ENCODE peak calls at places on chromosome 5, in five cellular contexts. A is Ammon's horn; N is COR-L47; H is activated naive CD4-positive, alpha-beta T cell; C is NCI-H446. S is an unnamed sample.

GRCh38 chr5:10825897-10826644 is 65.0 kb upstream of the DAP start:
- DNase-seq in A (no peak), N (no peak), H (no peak), C (no peak), S (no peak)

GRCh38 chr5:76852716-76853115 is 2.9 kb downstream of the S100Z start:
- DNase-seq in A (no peak), N (no peak), H (no peak), C (no peak), S (no peak)

GRCh38 chr5:167452186-167452585 is 839.3 kb upstream of the WWC1 start:
- DNase-seq in A (no peak), N (no peak), H (no peak), C (no peak), S (no peak)

GRCh38 chr5:138502521-138502920 is 37.2 kb downstream of the EGR1 start:
- DNase-seq in A (no peak), N (no peak), H (no peak), C (no peak), S (no peak)

GRCh38 chr5:34718516-34718915 is 62.4 kb downstream of the RAI14 start:
- DNase-seq in A (no peak), N (no peak), H (no peak), C (no peak), S (no peak)

GRCh38 chr5:31924005-31924404 is 250.1 kb downstream of the GOLPH3 start:
- DNase-seq in A (no peak), N (no peak), H (no peak), C (no peak), S (no peak)

GRCh38 chr5:151896041-151896691 is 28.5 kb downstream of the GLRA1 start:
- DNase-seq in A (no peak), N (no peak), H (no peak), C (peak; percentile 52), S (no peak)

GRCh38 chr5:9924614-9925013 is 294.5 kb upstream of the TAS2R1 start:
- DNase-seq in A (no peak), N (no peak), H (no peak), C (no peak), S (no peak)

GRCh38 chr5:124908603-124909451 is 162.4 kb upstream of the ZNF608 start:
- DNase-seq in A (no peak), N (peak; percentile 87), H (no peak), C (peak; percentile 37), S (peak; percentile 86)

GRCh38 chr5:16617272-16617973 is 626 bp upstream of the RETREG1 start:
- DNase-seq in A (no peak), N (no peak), H (peak; percentile 22), C (no peak), S (peak; percentile 16)

GRCh38 chr5:126376443-126376842 is 46.8 kb upstream of the GRAMD2B start:
- DNase-seq in A (peak; percentile 43), N (no peak), H (no peak), C (no peak), S (no peak)

GRCh38 chr5:78594946-78595921 is 53.3 kb downstream of the LHFPL2 start:
- DNase-seq in A (no peak), N (no peak), H (no peak), C (no peak), S (no peak)

GRCh38 chr5:149387982-149388381 is 8.9 kb upstream of the IL17B start:
- DNase-seq in A (no peak), N (no peak), H (no peak), C (no peak), S (no peak)

GRCh38 chr5:36373527-36374086 is 71.9 kb upstream of the RANBP3L start:
- DNase-seq in A (peak; percentile 70), N (no peak), H (no peak), C (no peak), S (no peak)

GRCh38 chr5:150066436-150066835 is 19.9 kb downstream of the CSF1R start:
- DNase-seq in A (no peak), N (no peak), H (no peak), C (no peak), S (no peak)

GRCh38 chr5:90473321-90474234 is 993 bp downstream of the MBLAC2 start:
- DNase-seq in A (peak; percentile 21), N (peak; percentile 10), H (no peak), C (peak; percentile 38), S (peak; percentile 56)

GRCh38 chr5:2780421-2781171 is 29.1 kb upstream of the IRX2 start:
- DNase-seq in A (no peak), N (no peak), H (no peak), C (no peak), S (no peak)

GRCh38 chr5:80139573-80139972 is 104.4 kb downstream of the THBS4 start:
- DNase-seq in A (no peak), N (no peak), H (no peak), C (no peak), S (no peak)

GRCh38 chr5:31364881-31365636 is 166.8 kb downstream of the DROSHA start:
- DNase-seq in A (no peak), N (no peak), H (no peak), C (no peak), S (no peak)

GRCh38 chr5:138051441-138052296 is 18.8 kb upstream of the FAM13B start:
- DNase-seq in A (no peak), N (no peak), H (no peak), C (no peak), S (no peak)

GRCh38 chr5:102971693-102972293 is 148.1 kb downstream of the GIN1 start:
- DNase-seq in A (peak; percentile 56), N (peak; percentile 4), H (no peak), C (peak; percentile 27), S (no peak)

GRCh38 chr5:65018763-65019162 is 250.0 kb downstream of the CWC27 start:
- DNase-seq in A (no peak), N (no peak), H (no peak), C (peak; percentile 37), S (no peak)

GRCh38 chr5:166551384-166551783 is 1740.1 kb upstream of the WWC1 start:
- DNase-seq in A (peak; percentile 85), N (no peak), H (no peak), C (peak; percentile 15), S (no peak)

GRCh38 chr5:110062246-110062645 is 372.5 kb downstream of the MAN2A1 start:
- DNase-seq in A (no peak), N (no peak), H (no peak), C (no peak), S (no peak)

GRCh38 chr5:32753765-32754164 is 42.6 kb downstream of the NPR3 start:
- DNase-seq in A (no peak), N (no peak), H (no peak), C (no peak), S (no peak)

GRCh38 chr5:143826909-143827514 is 15.1 kb downstream of the HMHB1 start:
- DNase-seq in A (no peak), N (no peak), H (no peak), C (peak; percentile 18), S (peak; percentile 46)

GRCh38 chr5:95907740-95908706 is 53.6 kb downstream of the ELL2 start:
- DNase-seq in A (no peak), N (no peak), H (no peak), C (no peak), S (no peak)

GRCh38 chr5:24646915-24647314 is 2.1 kb upstream of the CDH10 start:
- DNase-seq in A (no peak), N (no peak), H (no peak), C (no peak), S (no peak)

GRCh38 chr5:102762095-102762534 is 7.0 kb downstream of the PAM start:
- DNase-seq in A (no peak), N (no peak), H (no peak), C (peak; percentile 26), S (no peak)

GRCh38 chr5:99054972-99055371 is 126.2 kb upstream of the CHD1 start:
- DNase-seq in A (no peak), N (no peak), H (no peak), C (no peak), S (no peak)

GRCh38 chr5:171863928-171864327 is 78.3 kb downstream of the SMIM23 start:
- DNase-seq in A (no peak), N (no peak), H (no peak), C (no peak), S (no peak)

GRCh38 chr5:180555168-180555921 is 36.0 kb downstream of the SCGB3A1 start:
- DNase-seq in A (no peak), N (no peak), H (no peak), C (no peak), S (no peak)

GRCh38 chr5:57094753-57095683 is 78.8 kb upstream of the GPBP1 start:
- DNase-seq in A (no peak), N (no peak), H (no peak), C (no peak), S (peak; percentile 50)

GRCh38 chr5:99721487-99721886 is 792.7 kb upstream of the CHD1 start:
- DNase-seq in A (no peak), N (no peak), H (no peak), C (no peak), S (peak; percentile 25)

GRCh38 chr5:87113848-87114247 is 153.8 kb upstream of the RASA1 start:
- DNase-seq in A (no peak), N (no peak), H (no peak), C (no peak), S (no peak)

GRCh38 chr5:172766287-172767104 is 4.5 kb downstream of the DUSP1 start:
- DNase-seq in A (peak; percentile 89), N (no peak), H (no peak), C (no peak), S (no peak)

GRCh38 chr5:157890825-157891587 is 32.1 kb upstream of the CLINT1 start:
- DNase-seq in A (no peak), N (no peak), H (no peak), C (no peak), S (no peak)

GRCh38 chr5:138408023-138408422 is 30.8 kb upstream of the REEP2 start:
- DNase-seq in A (no peak), N (no peak), H (no peak), C (no peak), S (peak; percentile 73)